ENCODE peak calls at places on chromosome 12, in six cellular contexts. Y is B cell, S is MM.1S, C is pancreas, T is ovary, X is lower leg skin. I is an unnamed sample.

GRCh38 chr12:47990351-47991105 is 13.7 kb downstream of the COL2A1 start:
- DNase-seq in Y (peak), S (peak), C (no peak), T (no peak), X (peak), I (no peak)

GRCh38 chr12:130965668-130966067 is 12.0 kb downstream of the ADGRD1 start:
- DNase-seq in Y (no peak), S (no peak), C (no peak), T (no peak), X (no peak), I (no peak)

GRCh38 chr12:131793623-131794022 is 34.6 kb upstream of the MMP17 start:
- DNase-seq in Y (no peak), S (no peak), C (no peak), T (no peak), X (no peak), I (no peak)

GRCh38 chr12:81722004-81722403 is 37.1 kb downstream of the PPFIA2 start:
- DNase-seq in Y (no peak), S (no peak), C (no peak), T (no peak), X (no peak), I (no peak)

GRCh38 chr12:2035421-2036080 is 17.2 kb upstream of the CACNA1C start:
- DNase-seq in Y (no peak), S (no peak), C (no peak), T (no peak), X (no peak), I (no peak)

GRCh38 chr12:105229446-105229845 is 6.5 kb downstream of the APPL2 start:
- DNase-seq in Y (no peak), S (no peak), C (no peak), T (no peak), X (no peak), I (no peak)

GRCh38 chr12:67299936-67300335 is 30.8 kb downstream of the CAND1 start:
- DNase-seq in Y (no peak), S (no peak), C (no peak), T (no peak), X (no peak), I (no peak)

GRCh38 chr12:31685801-31686200 is 26.3 kb downstream of the ETFBKMT start:
- DNase-seq in Y (no peak), S (no peak), C (no peak), T (no peak), X (no peak), I (no peak)

GRCh38 chr12:104456417-104456949 is at the start of gene CHST11:
- DNase-seq in Y (peak), S (peak), C (peak), T (peak), X (peak), I (peak)

GRCh38 chr12:103879048-103879692 is 38.1 kb upstream of the NT5DC3 start:
- DNase-seq in Y (no peak), S (no peak), C (no peak), T (no peak), X (no peak), I (no peak)

GRCh38 chr12:91180577-91180976 is 2.0 kb downstream of the DCN start:
- DNase-seq in Y (no peak), S (peak), C (no peak), T (no peak), X (no peak), I (no peak)

GRCh38 chr12:48853228-48853688 is 1.3 kb upstream of the DDX23 start:
- DNase-seq in Y (peak), S (peak), C (peak), T (peak), X (peak), I (peak)

GRCh38 chr12:108691154-108691994 is 39.9 kb downstream of the CORO1C start:
- DNase-seq in Y (peak), S (peak), C (peak), T (peak), X (peak), I (peak)
- TF ChIP-seq CTCF in Y (no peak), S (peak), C (peak), T (peak), X (peak), I (no peak)

DNA sequence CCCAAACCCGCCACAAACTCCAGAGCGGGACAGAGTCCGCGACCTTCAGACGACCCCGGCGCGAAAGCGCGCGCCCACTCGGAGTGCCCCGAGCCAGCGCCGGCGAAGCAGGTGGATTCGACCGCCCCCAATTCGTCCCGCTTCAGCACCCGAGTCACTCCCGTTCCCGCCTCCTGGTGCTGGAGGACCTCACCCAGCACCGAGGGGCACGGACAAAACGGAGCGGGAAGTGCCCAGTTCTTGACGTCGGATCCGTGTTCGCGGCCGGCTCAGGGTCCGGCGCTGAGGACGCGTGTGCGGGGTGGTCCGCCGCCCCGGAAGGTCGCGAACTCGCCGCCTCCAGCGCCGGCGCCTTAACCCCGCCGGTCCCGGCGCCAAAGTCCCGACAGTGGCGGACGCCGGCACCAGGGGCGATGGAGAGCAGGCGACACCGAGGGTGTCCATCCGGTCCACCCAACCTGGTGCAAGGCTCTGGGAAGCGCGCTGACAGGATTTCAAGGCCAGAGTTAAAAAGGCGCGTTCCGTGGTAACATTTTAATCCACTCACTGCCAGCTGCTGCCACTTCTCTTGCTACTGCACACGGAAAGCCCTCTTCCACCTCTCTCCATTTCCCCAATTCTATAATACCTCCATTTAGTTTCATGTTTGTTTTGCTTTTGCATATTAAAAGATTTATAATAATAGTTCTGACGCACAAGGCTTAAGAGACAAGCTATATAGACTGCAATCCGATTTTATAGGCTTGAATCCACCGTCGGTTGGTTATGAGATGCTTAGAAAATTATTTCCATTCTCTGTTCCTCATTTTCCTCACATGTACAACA is 240.0 kb upstream of the CPNE8 start:
- DNase-seq in Y (no peak), S (no peak), C (peak), T (peak), X (no peak), I (peak)
- TF ChIP-seq CTCF in Y (no peak), S (peak), C (peak), T (no peak), X (no peak), I (peak)

DNA sequence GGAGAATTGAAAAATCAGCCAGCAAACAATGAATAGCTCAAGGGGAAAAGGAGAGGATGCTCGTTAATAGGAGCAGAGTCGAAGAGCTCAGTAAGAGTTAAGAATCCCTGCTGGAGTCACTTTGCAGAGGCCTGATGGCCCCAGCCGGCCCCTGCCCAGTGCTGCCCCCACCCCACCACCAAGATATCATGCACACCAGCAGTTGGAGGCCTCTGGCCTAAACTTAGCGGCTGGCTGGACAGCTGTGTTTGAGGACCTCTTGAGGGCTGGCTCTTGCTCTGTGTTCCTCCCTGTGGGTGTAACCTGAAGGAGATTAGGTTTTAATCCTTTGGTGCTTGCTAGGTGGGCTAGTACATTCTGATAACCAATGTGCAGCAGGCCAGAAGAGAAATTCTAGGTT is 142.0 kb downstream of the PLXNC1 start:
- DNase-seq in Y (no peak), S (no peak), C (no peak), T (peak), X (no peak), I (no peak)
- TF ChIP-seq CTCF in Y (no peak), S (no peak), C (no peak), T (no peak), X (no peak), I (no peak)

GRCh38 chr12:58026421-58026820 is 85.1 kb downstream of the ATP23 start:
- DNase-seq in Y (no peak), S (no peak), C (no peak), T (no peak), X (no peak), I (no peak)

GRCh38 chr12:58029260-58029659 is 87.9 kb downstream of the ATP23 start:
- DNase-seq in Y (no peak), S (no peak), C (no peak), T (no peak), X (no peak), I (no peak)

GRCh38 chr12:58026892-58027891 is 85.8 kb downstream of the ATP23 start:
- DNase-seq in Y (no peak), S (no peak), C (no peak), T (no peak), X (no peak), I (no peak)

GRCh38 chr12:58030566-58031279 is 89.4 kb downstream of the ATP23 start:
- DNase-seq in Y (no peak), S (no peak), C (no peak), T (no peak), X (no peak), I (no peak)

GRCh38 chr12:58028294-58028693 is 86.9 kb downstream of the ATP23 start:
- DNase-seq in Y (no peak), S (no peak), C (no peak), T (no peak), X (no peak), I (no peak)
- TF ChIP-seq CTCF in Y (no peak), S (no peak), C (no peak), T (no peak), X (no peak), I (no peak)

DNA sequence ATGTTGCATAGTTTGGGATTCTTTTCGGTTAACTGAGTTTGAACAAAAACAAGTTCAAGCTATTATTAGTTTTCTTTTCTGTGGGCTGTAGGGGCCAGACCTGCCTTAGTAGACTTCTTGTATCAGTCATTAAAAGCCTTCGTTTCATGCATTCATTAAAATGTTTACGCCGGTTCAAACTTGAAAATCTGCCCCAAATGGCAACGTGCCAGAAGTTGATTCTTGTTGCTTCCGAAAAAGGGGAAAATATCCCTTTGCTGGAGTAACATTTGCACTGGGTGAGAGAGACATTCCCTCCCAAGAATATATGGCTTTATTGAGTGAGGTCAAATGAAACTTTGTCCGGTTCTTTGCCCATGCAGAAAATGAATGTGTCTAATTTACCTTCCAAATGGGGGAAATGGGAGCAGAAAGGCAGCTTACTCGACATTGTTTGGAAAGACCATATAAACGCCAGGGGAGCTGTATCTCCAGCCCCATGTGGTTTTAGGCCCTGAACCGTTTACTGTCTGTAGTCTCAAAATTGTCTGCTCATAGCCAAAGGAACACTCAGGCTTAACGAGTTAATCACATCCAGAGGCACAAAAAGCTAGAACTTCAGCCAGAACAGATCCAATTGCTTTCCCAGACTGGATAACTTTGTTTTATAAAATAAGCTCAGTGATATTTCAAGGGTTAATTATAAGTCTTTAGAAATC is 3.0 kb upstream of the EMP1 start:
- DNase-seq in Y (no peak), S (no peak), C (no peak), T (no peak), X (peak), I (no peak)
- TF ChIP-seq CTCF in Y (no peak), S (no peak), C (no peak), T (no peak), X (no peak), I (no peak)

I was measured in mesothelial cell of epicardium.